ENCODE peak calls at places on chromosomes 11 and 22, in six cellular contexts. X is H9, O is neuronal stem cell, R is H1, M is mesenchymal stem cell, H is trophoblast cell. A is an unnamed sample.

GRCh38 chr22:36328635-36329216 is 59.0 kb downstream of the MYH9 start:
- DNase-seq in O (no peak), M (peak), R (no peak), H (peak), X (no peak), A (peak)

GRCh38 chr11:84091212-84091986 is 805.2 kb upstream of the CCDC90B start:
- DNase-seq in O (no peak), X (peak), R (no peak), M (no peak), H (no peak), A (no peak)

GRCh38 chr11:74842967-74843366 is 94.3 kb downstream of the RNF169 start:
- DNase-seq in O (no peak), M (no peak), H (no peak), X (peak), R (peak), A (no peak)

GRCh38 chr11:13949876-13950275 is 12.6 kb upstream of the SPON1 start:
- DNase-seq in R (no peak), H (no peak), M (no peak), O (no peak), X (no peak), A (no peak)

GRCh38 chr11:11155962-11156815 is 196.9 kb downstream of the CSNK2A3 start:
- DNase-seq in H (no peak), O (peak), X (peak), R (peak), M (no peak), A (no peak)

GRCh38 chr11:16917941-16918340 is 96.3 kb downstream of the PLEKHA7 start:
- DNase-seq in M (no peak), R (no peak), X (no peak), O (no peak), H (peak), A (no peak)

GRCh38 chr11:19922689-19923035 is 210.0 kb downstream of the NAV2 start:
- DNase-seq in M (no peak), O (no peak), R (no peak), H (peak), X (no peak), A (peak)

GRCh38 chr11:32311351-32312077 is 123.8 kb downstream of the WT1 start:
- DNase-seq in X (no peak), M (no peak), R (no peak), H (no peak), O (no peak), A (no peak)

GRCh38 chr22:19292262-19293230 is 1.0 kb upstream of the CLTCL1 start:
- DNase-seq in O (no peak), X (peak), R (no peak), M (no peak), H (peak), A (no peak)

GRCh38 chr22:35629406-35630234 is 12.5 kb upstream of the MB start:
- DNase-seq in M (peak), H (peak), O (no peak), R (no peak), X (peak), A (peak)

GRCh38 chr22:29798318-29798717 is 31.1 kb downstream of the UQCR10 start:
- DNase-seq in R (no peak), H (no peak), O (no peak), X (no peak), M (peak), A (no peak)

GRCh38 chr11:326592-326841 is 5.9 kb upstream of the IFITM3 start:
- DNase-seq in H (no peak), R (peak), M (no peak), X (no peak), O (no peak), A (no peak)

GRCh38 chr11:95301497-95301896 is 70.5 kb upstream of the SESN3 start:
- DNase-seq in X (no peak), R (no peak), M (no peak), H (no peak), O (no peak), A (no peak)

GRCh38 chr22:33909075-33909458 is 11.2 kb downstream of the LARGE1 start:
- DNase-seq in X (no peak), O (no peak), R (no peak), H (no peak), M (peak), A (peak)

GRCh38 chr22:33908201-33909074 is 11.8 kb downstream of the LARGE1 start:
- DNase-seq in R (no peak), H (no peak), O (no peak), M (no peak), X (no peak), A (no peak)

GRCh38 chr22:33906475-33906874 is 13.8 kb downstream of the LARGE1 start:
- DNase-seq in H (no peak), R (no peak), X (no peak), M (no peak), O (no peak), A (no peak)

GRCh38 chr22:33909906-33910305 is 10.4 kb downstream of the LARGE1 start:
- DNase-seq in R (no peak), X (no peak), H (no peak), M (no peak), O (no peak), A (no peak)

DNA sequence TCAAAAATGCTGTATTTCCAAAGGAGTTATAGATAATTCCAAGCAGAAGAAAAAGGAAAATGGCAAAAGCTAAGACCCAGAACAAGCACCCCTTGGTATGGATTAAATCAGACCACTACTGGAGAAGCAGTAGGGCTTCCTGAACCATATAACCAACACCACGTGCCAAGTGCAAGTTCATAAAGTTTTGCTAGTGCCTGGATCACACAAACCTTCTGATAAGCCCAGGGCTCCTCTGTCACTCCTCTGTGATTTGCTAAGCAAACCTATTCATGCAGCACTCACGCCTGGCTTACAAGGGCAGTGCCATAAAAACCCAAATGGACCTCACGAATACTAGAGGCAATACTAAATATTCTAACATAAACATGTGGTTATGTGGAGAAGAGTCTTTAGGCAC is 13.3 kb downstream of the LARGE1 start:
- DNase-seq in M (no peak), O (no peak), R (no peak), H (no peak), X (no peak), A (no peak)
- H3K14ac ChIP-seq in M (no peak), O (no peak), R (no peak), H (no peak), X (no peak), A (no peak)

GRCh38 chr22:17832665-17833064 is 58.4 kb upstream of the BID start:
- DNase-seq in H (no peak), X (no peak), R (no peak), M (no peak), O (no peak), A (no peak)
- H3K14ac ChIP-seq in H (no peak), X (no peak), R (no peak), M (no peak), O (peak), A (no peak)

GRCh38 chr11:106173291-106173690 is 95.8 kb downstream of the AASDHPPT start:
- DNase-seq in R (no peak), H (no peak), M (no peak), X (no peak), O (no peak), A (no peak)

GRCh38 chr11:106177311-106177710 is 99.8 kb downstream of the AASDHPPT start:
- DNase-seq in M (no peak), O (no peak), X (no peak), R (peak), H (no peak), A (no peak)

GRCh38 chr11:106176817-106177216 is 99.4 kb downstream of the AASDHPPT start:
- DNase-seq in X (no peak), R (no peak), M (no peak), H (no peak), O (no peak), A (no peak)

GRCh38 chr11:106179048-106179447 is 101.6 kb downstream of the AASDHPPT start:
- DNase-seq in O (no peak), X (no peak), H (no peak), R (no peak), M (no peak), A (no peak)

DNA sequence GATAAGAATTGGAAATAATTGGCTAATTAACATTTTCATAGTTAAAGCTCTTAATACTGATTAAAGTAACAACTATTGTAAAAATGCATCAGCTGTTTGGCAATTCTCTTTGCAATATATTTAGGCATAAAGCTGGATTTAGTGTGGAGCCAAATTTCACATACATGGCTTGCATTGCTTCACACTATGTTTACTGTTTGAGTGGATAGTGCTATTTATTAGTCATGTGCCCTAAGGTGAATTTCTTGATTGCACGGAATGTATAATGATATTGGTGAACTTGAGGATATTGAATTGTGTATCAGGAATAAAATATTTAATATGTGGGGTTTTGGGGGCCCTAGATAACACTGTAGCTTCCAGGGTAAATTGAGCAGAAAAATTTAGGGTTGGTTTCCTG is 100.9 kb downstream of the AASDHPPT start:
- DNase-seq in M (peak), R (no peak), X (no peak), O (no peak), H (no peak), A (no peak)
- H3K14ac ChIP-seq in M (no peak), R (no peak), X (no peak), O (no peak), H (no peak), A (no peak)

GRCh38 chr11:5251746-5252145 is 2.1 kb upstream of the HBG1 start:
- DNase-seq in X (no peak), O (no peak), H (no peak), M (no peak), R (no peak), A (no peak)
- H3K14ac ChIP-seq in X (no peak), O (no peak), H (no peak), M (no peak), R (no peak), A (no peak)

GRCh38 chr11:125314264-125315087 is 149.9 kb downstream of the PKNOX2 start:
- DNase-seq in R (no peak), H (no peak), X (no peak), O (no peak), M (no peak), A (no peak)

GRCh38 chr11:125315088-125315740 is 150.7 kb downstream of the PKNOX2 start:
- DNase-seq in X (no peak), O (no peak), M (peak), H (no peak), R (no peak), A (peak)

GRCh38 chr11:125312391-125312790 is 147.8 kb downstream of the PKNOX2 start:
- DNase-seq in X (no peak), R (no peak), H (no peak), M (no peak), O (no peak), A (no peak)

GRCh38 chr11:125313271-125314222 is 149.0 kb downstream of the PKNOX2 start:
- DNase-seq in M (no peak), X (no peak), H (peak), O (no peak), R (no peak), A (peak)

GRCh38 chr11:125312812-125313211 is 148.3 kb downstream of the PKNOX2 start:
- DNase-seq in X (no peak), O (no peak), M (no peak), R (no peak), H (no peak), A (no peak)
- H3K14ac ChIP-seq in X (no peak), O (peak), M (no peak), R (no peak), H (no peak), A (no peak)

DNA sequence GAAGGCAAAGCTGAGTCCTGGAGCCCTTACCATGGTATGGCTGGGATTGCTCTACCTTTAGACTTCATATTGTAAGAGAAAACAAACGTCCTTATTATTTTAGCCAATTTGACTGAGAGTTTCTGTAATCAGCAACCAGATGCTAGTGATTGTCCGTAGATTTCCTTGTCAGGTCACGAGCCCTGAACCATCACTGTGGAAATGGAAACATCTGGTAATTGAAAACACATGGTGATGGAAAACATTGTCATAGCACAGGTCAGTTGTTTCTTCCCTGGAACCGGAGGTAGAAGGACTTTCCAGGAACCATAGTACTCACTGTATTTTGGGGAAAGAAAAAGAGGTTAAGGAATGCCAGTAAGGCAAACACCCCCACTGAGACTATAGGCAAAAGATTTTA is 40.5 kb upstream of the DEUP1 start:
- DNase-seq in X (no peak), M (no peak), R (no peak), H (no peak), O (no peak), A (no peak)
- H3K14ac ChIP-seq in X (no peak), M (no peak), R (no peak), H (no peak), O (no peak), A (no peak)

DNA sequence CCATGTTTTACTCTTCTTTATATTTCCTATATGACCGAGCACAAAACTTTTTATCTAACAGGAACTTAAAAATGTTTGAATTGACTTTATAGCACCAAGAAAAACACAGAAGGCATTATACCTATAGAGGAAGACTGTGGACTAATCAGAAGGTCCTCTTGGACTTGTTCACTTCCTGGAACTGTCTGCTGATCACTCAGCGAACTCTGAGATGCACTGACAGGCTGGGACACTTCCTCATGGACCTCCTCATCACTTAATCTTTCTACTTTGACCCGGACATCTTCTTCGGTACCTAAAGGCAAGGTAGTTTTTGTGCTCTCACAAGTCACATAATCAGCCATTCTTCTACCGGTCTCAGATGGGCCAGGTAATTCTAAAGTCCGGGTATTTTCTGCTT is 54.0 kb downstream of the ZBTB44 start:
- DNase-seq in H (no peak), X (no peak), R (no peak), O (no peak), M (no peak), A (no peak)
- H3K14ac ChIP-seq in H (no peak), X (no peak), R (no peak), O (no peak), M (no peak), A (no peak)

DNA sequence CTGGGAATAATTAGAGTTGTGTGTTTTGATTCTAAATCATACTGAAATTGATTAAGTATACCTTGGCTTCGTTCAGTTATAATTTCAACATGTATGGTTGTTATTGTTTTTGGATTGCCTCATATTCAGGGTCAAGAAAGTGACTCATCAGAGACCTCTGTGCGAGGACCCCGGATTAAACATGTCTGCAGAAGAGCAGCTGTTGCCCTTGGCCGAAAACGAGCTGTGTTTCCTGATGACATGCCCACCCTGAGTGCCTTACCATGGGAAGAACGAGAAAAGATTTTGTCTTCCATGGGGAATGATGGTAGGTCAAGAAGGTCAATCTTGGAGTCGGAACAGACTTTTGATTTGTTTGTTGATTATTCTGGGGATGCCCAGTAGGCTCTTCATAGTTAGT is 40.4 kb downstream of the KMT2A start:
- DNase-seq in H (no peak), M (no peak), R (no peak), X (no peak), O (no peak), A (no peak)
- H3K14ac ChIP-seq in H (no peak), M (no peak), R (no peak), X (no peak), O (no peak), A (no peak)